ENCODE peak calls at places on chromosomes 12 and 14, in eight cellular contexts. One of them, this sample, is unnamed.

GRCh38 chr12:121580959-121581680 is at the start of gene KDM2B:
- DNase-seq in endodermal cell: peak
- DNase-seq in SK-N-SH: peak
- DNase-seq in CD4-positive, alpha-beta memory T cell: peak
- DNase-seq in suprapubic skin: no peak
- DNase-seq in Peyer's patch: peak
- DNase-seq in tibial nerve: no peak
- DNase-seq in Karpas-422: no peak
- DNase-seq in this sample: no peak

GRCh38 chr12:7141351-7142005 is 11.3 kb downstream of the CLSTN3 start:
- DNase-seq in endodermal cell: no peak
- DNase-seq in SK-N-SH: no peak
- DNase-seq in CD4-positive, alpha-beta memory T cell: no peak
- DNase-seq in suprapubic skin: no peak
- DNase-seq in Peyer's patch: no peak
- DNase-seq in tibial nerve: no peak
- DNase-seq in Karpas-422: no peak
- DNase-seq in this sample: no peak

GRCh38 chr12:155006-155405 is 59.0 kb downstream of the SLC6A12 start:
- DNase-seq in endodermal cell: no peak
- DNase-seq in SK-N-SH: no peak
- DNase-seq in CD4-positive, alpha-beta memory T cell: no peak
- DNase-seq in suprapubic skin: no peak
- DNase-seq in Peyer's patch: no peak
- DNase-seq in tibial nerve: no peak
- DNase-seq in Karpas-422: no peak
- DNase-seq in this sample: no peak

GRCh38 chr12:107775093-107775721 is 703 bp downstream of the ASCL4 start:
- DNase-seq in endodermal cell: peak
- DNase-seq in SK-N-SH: peak
- DNase-seq in CD4-positive, alpha-beta memory T cell: no peak
- DNase-seq in suprapubic skin: no peak
- DNase-seq in Peyer's patch: no peak
- DNase-seq in tibial nerve: no peak
- DNase-seq in Karpas-422: no peak
- DNase-seq in this sample: no peak

GRCh38 chr12:31518680-31519227 is 72.2 kb downstream of the DENND5B start:
- DNase-seq in endodermal cell: peak
- DNase-seq in SK-N-SH: peak
- DNase-seq in CD4-positive, alpha-beta memory T cell: no peak
- DNase-seq in suprapubic skin: no peak
- DNase-seq in Peyer's patch: no peak
- DNase-seq in tibial nerve: no peak
- DNase-seq in Karpas-422: peak
- DNase-seq in this sample: no peak

GRCh38 chr12:75447695-75448393 is 32.7 kb upstream of the GLIPR1 start:
- DNase-seq in endodermal cell: no peak
- DNase-seq in SK-N-SH: no peak
- DNase-seq in CD4-positive, alpha-beta memory T cell: no peak
- DNase-seq in suprapubic skin: no peak
- DNase-seq in Peyer's patch: no peak
- DNase-seq in tibial nerve: no peak
- DNase-seq in Karpas-422: no peak
- DNase-seq in this sample: no peak

GRCh38 chr14:33509454-33509853 is 441.4 kb downstream of the EGLN3 start:
- DNase-seq in endodermal cell: no peak
- DNase-seq in SK-N-SH: no peak
- DNase-seq in CD4-positive, alpha-beta memory T cell: no peak
- DNase-seq in suprapubic skin: no peak
- DNase-seq in Peyer's patch: no peak
- DNase-seq in tibial nerve: no peak
- DNase-seq in Karpas-422: no peak
- DNase-seq in this sample: no peak

GRCh38 chr12:65891219-65891618 is 66.9 kb downstream of the HMGA2 start:
- DNase-seq in endodermal cell: no peak
- DNase-seq in SK-N-SH: no peak
- DNase-seq in CD4-positive, alpha-beta memory T cell: no peak
- DNase-seq in suprapubic skin: no peak
- DNase-seq in Peyer's patch: no peak
- DNase-seq in tibial nerve: no peak
- DNase-seq in Karpas-422: no peak
- DNase-seq in this sample: no peak

GRCh38 chr14:39233680-39234326 is at the start of gene MIA2:
- DNase-seq in endodermal cell: no peak
- DNase-seq in SK-N-SH: no peak
- DNase-seq in CD4-positive, alpha-beta memory T cell: no peak
- DNase-seq in suprapubic skin: no peak
- DNase-seq in Peyer's patch: no peak
- DNase-seq in tibial nerve: no peak
- DNase-seq in Karpas-422: no peak
- DNase-seq in this sample: no peak

GRCh38 chr14:92463141-92463540 is 50.4 kb upstream of the RIN3 start:
- DNase-seq in endodermal cell: no peak
- DNase-seq in SK-N-SH: no peak
- DNase-seq in CD4-positive, alpha-beta memory T cell: no peak
- DNase-seq in suprapubic skin: no peak
- DNase-seq in Peyer's patch: peak
- DNase-seq in tibial nerve: no peak
- DNase-seq in Karpas-422: no peak
- DNase-seq in this sample: peak

GRCh38 chr12:118715647-118716046 is 265.7 kb upstream of the SRRM4 start:
- DNase-seq in endodermal cell: no peak
- DNase-seq in SK-N-SH: no peak
- DNase-seq in CD4-positive, alpha-beta memory T cell: no peak
- DNase-seq in suprapubic skin: no peak
- DNase-seq in Peyer's patch: no peak
- DNase-seq in tibial nerve: no peak
- DNase-seq in Karpas-422: peak
- DNase-seq in this sample: no peak

GRCh38 chr12:127052491-127053232 is 1214.3 kb upstream of the TMEM132C start:
- DNase-seq in endodermal cell: no peak
- DNase-seq in SK-N-SH: no peak
- DNase-seq in CD4-positive, alpha-beta memory T cell: no peak
- DNase-seq in suprapubic skin: no peak
- DNase-seq in Peyer's patch: no peak
- DNase-seq in tibial nerve: no peak
- DNase-seq in Karpas-422: no peak
- DNase-seq in this sample: no peak

GRCh38 chr12:110316861-110317260 is 35.8 kb downstream of the ATP2A2 start:
- DNase-seq in endodermal cell: no peak
- DNase-seq in SK-N-SH: no peak
- DNase-seq in CD4-positive, alpha-beta memory T cell: no peak
- DNase-seq in suprapubic skin: no peak
- DNase-seq in Peyer's patch: no peak
- DNase-seq in tibial nerve: no peak
- DNase-seq in Karpas-422: no peak
- DNase-seq in this sample: no peak

GRCh38 chr12:3418609-3419469 is 72.2 kb upstream of the PRMT8 start:
- DNase-seq in endodermal cell: peak
- DNase-seq in SK-N-SH: no peak
- DNase-seq in CD4-positive, alpha-beta memory T cell: no peak
- DNase-seq in suprapubic skin: no peak
- DNase-seq in Peyer's patch: no peak
- DNase-seq in tibial nerve: no peak
- DNase-seq in Karpas-422: no peak
- DNase-seq in this sample: no peak

GRCh38 chr12:51905507-51906438 is 1.5 kb upstream of the ACVRL1 start:
- DNase-seq in endodermal cell: peak
- DNase-seq in SK-N-SH: peak
- DNase-seq in CD4-positive, alpha-beta memory T cell: no peak
- DNase-seq in suprapubic skin: peak
- DNase-seq in Peyer's patch: peak
- DNase-seq in tibial nerve: peak
- DNase-seq in Karpas-422: no peak
- DNase-seq in this sample: peak

GRCh38 chr12:51906452-51907082 is 737 bp upstream of the ACVRL1 start:
- DNase-seq in endodermal cell: peak
- DNase-seq in SK-N-SH: peak
- DNase-seq in CD4-positive, alpha-beta memory T cell: no peak
- DNase-seq in suprapubic skin: peak
- DNase-seq in Peyer's patch: peak
- DNase-seq in tibial nerve: no peak
- DNase-seq in Karpas-422: no peak
- DNase-seq in this sample: peak

GRCh38 chr12:51908876-51909592 is 1.7 kb downstream of the ACVRL1 start:
- DNase-seq in endodermal cell: no peak
- DNase-seq in SK-N-SH: no peak
- DNase-seq in CD4-positive, alpha-beta memory T cell: no peak
- DNase-seq in suprapubic skin: no peak
- DNase-seq in Peyer's patch: peak
- DNase-seq in tibial nerve: peak
- DNase-seq in Karpas-422: no peak
- DNase-seq in this sample: no peak

GRCh38 chr12:51907864-51908425 is 641 bp downstream of the ACVRL1 start:
- DNase-seq in endodermal cell: no peak
- DNase-seq in SK-N-SH: no peak
- DNase-seq in CD4-positive, alpha-beta memory T cell: no peak
- DNase-seq in suprapubic skin: no peak
- DNase-seq in Peyer's patch: peak
- DNase-seq in tibial nerve: peak
- DNase-seq in Karpas-422: no peak
- DNase-seq in this sample: no peak

DNA sequence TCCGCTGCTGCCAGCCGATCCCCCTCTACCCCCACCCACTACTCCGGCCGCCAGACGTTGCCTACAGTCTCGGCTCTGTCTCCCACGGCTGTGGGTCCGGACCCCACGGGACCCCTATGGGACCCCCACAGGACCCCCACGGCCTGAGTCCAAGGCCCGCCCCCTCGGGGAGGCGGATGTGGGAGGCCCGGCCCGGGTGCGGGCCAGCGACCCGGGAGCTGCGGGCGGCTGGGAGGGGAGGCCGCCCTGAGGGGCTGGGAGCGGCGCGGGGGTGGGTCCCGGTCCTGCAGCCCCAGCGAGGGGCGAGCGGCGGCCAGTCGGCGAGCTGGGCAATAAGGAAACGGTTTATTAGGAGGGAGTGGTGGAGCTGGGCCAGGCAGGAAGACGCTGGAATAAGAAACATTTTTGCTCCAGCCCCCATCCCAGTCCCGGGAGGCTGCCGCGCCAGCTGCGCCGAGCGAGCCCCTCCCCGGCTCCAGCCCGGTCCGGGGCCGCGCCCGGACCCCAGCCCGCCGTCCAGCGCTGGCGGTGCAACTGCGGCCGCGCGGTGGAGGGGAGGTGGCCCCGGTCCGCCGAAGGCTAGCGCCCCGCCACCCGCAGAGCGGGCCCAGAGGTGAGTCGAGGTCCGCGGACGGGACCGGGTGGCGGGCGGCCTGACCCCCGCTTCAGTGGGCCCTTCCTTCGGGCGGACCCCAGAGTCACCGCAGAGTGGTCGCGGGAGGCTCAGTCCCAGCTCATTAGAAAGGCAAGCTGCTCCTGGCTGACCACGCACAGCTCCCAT is at the start of gene ACVRL1:
- DNase-seq in endodermal cell: peak
- DNase-seq in SK-N-SH: no peak
- DNase-seq in CD4-positive, alpha-beta memory T cell: no peak
- DNase-seq in suprapubic skin: no peak
- DNase-seq in Peyer's patch: peak
- DNase-seq in tibial nerve: peak
- DNase-seq in Karpas-422: no peak
- DNase-seq in this sample: no peak
- H3K4me3 ChIP-seq in endodermal cell: no peak
- H3K4me3 ChIP-seq in SK-N-SH: no peak
- H3K4me3 ChIP-seq in CD4-positive, alpha-beta memory T cell: no peak
- H3K4me3 ChIP-seq in suprapubic skin: peak
- H3K4me3 ChIP-seq in Peyer's patch: peak
- H3K4me3 ChIP-seq in tibial nerve: peak
- H3K4me3 ChIP-seq in Karpas-422: no peak
- H3K4me3 ChIP-seq in this sample: peak

DNA sequence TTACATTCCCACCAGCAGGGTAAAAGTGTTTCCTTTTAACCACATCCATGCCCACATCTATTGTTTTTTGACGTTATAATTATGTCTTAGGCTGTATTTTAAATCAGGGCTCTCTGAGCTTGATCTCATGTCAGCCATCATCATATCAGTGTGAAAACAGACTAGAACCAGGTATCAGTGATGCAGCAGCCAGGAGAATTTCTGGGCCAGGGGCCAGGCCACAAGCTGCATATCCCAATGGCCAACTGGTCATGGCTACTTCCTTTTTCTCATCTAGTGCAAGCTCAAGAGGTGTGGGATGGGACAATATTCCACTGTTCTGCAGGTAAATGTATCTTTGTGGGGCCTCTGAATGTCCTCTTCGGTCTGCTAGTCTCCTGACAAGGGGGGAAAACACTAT is 125.1 kb downstream of the CRADD start:
- DNase-seq in endodermal cell: no peak
- DNase-seq in SK-N-SH: no peak
- DNase-seq in CD4-positive, alpha-beta memory T cell: no peak
- DNase-seq in suprapubic skin: no peak
- DNase-seq in Peyer's patch: no peak
- DNase-seq in tibial nerve: no peak
- DNase-seq in Karpas-422: no peak
- DNase-seq in this sample: no peak
- H3K27ac ChIP-seq in endodermal cell: no peak
- H3K27ac ChIP-seq in SK-N-SH: peak
- H3K27ac ChIP-seq in CD4-positive, alpha-beta memory T cell: no peak
- H3K27ac ChIP-seq in suprapubic skin: no peak
- H3K27ac ChIP-seq in Peyer's patch: no peak
- H3K27ac ChIP-seq in tibial nerve: no peak
- H3K27ac ChIP-seq in Karpas-422: no peak
- H3K27ac ChIP-seq in this sample: no peak

DNA sequence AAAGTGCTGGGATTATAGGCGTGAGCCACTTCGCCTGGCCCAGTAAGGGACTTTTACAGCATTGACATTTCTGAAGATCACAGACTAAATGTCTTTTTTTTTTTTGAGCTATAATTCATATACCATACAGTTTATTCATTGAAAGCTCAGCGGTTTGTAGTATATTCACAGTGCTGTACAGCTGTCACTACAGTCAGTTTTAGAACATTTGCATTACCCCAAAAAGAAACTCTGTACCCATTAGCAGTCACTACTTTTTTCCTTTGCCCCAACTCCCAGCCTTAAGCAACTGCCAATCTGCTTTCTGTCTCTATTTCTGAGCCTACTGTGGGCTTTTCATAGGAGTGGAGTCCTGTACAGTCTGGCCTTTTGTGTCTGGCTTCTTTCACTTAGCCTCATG is 8.2 kb downstream of the BRI3BP start:
- DNase-seq in endodermal cell: no peak
- DNase-seq in SK-N-SH: no peak
- DNase-seq in CD4-positive, alpha-beta memory T cell: no peak
- DNase-seq in suprapubic skin: no peak
- DNase-seq in Peyer's patch: no peak
- DNase-seq in tibial nerve: no peak
- DNase-seq in Karpas-422: peak
- DNase-seq in this sample: no peak
- H3K4me3 ChIP-seq in endodermal cell: no peak
- H3K4me3 ChIP-seq in SK-N-SH: no peak
- H3K4me3 ChIP-seq in CD4-positive, alpha-beta memory T cell: no peak
- H3K4me3 ChIP-seq in suprapubic skin: no peak
- H3K4me3 ChIP-seq in Peyer's patch: no peak
- H3K4me3 ChIP-seq in tibial nerve: no peak
- H3K4me3 ChIP-seq in Karpas-422: peak
- H3K4me3 ChIP-seq in this sample: no peak

DNA sequence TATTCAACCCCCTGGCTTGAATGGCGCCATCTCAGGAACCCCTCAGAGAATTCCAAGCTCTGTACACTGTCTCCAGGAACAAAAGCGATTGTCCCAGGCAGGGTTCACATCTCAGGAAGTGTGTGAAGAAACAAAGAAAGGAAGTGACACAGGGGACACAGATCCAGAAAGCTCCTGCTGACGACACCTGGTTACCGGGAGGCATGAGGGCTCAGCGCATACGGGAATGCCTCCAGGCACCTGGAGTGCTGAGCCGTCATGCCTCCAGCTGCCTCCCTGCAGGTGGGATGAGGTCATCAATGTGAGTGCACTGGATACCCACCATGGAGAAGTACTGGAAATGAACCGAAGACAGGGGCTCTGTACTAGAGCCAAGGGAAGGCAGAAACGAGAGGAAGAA is 45.5 kb downstream of the PITPNM2 start:
- DNase-seq in endodermal cell: peak
- DNase-seq in SK-N-SH: no peak
- DNase-seq in CD4-positive, alpha-beta memory T cell: no peak
- DNase-seq in suprapubic skin: no peak
- DNase-seq in Peyer's patch: no peak
- DNase-seq in tibial nerve: no peak
- DNase-seq in Karpas-422: no peak
- DNase-seq in this sample: no peak
- H3K27ac ChIP-seq in endodermal cell: no peak
- H3K27ac ChIP-seq in SK-N-SH: no peak
- H3K27ac ChIP-seq in CD4-positive, alpha-beta memory T cell: no peak
- H3K27ac ChIP-seq in suprapubic skin: no peak
- H3K27ac ChIP-seq in Peyer's patch: no peak
- H3K27ac ChIP-seq in tibial nerve: no peak
- H3K27ac ChIP-seq in Karpas-422: no peak
- H3K27ac ChIP-seq in this sample: no peak

This sample was measured in coronary artery.